ENCODE peak calls at places on chromosomes 16 and 17, in five cellular contexts. G is H9, B is H1, R is neuronal stem cell, Z is mesenchymal stem cell. P is an unnamed sample.

GRCh38 chr17:77096570-77097214 is 44.1 kb upstream of the SEC14L1 start:
- DNase-seq in Z (peak), R (no peak), G (no peak), B (no peak), P (peak)

GRCh38 chr17:13106171-13106570 is 88.3 kb upstream of the ELAC2 start:
- DNase-seq in Z (no peak), B (no peak), R (no peak), G (no peak), P (no peak)

GRCh38 chr17:42179911-42180410 is 981 bp downstream of the KCNH4 start:
- DNase-seq in G (peak), B (peak), Z (peak), R (peak), P (no peak)

GRCh38 chr17:28717578-28718316 is at the start of gene RAB34:
- DNase-seq in G (peak), R (peak), Z (peak), B (peak), P (peak)

GRCh38 chr17:4142107-4142900 is 526 bp downstream of the ZZEF1 start:
- DNase-seq in B (no peak), R (no peak), G (no peak), Z (peak), P (peak)

GRCh38 chr16:64242510-64242909 is 879.4 kb downstream of the CDH11 start:
- DNase-seq in G (no peak), Z (no peak), B (no peak), R (no peak), P (no peak)

GRCh38 chr17:55769625-55770000 is 18.8 kb downstream of the PCTP start:
- DNase-seq in G (no peak), R (no peak), B (no peak), Z (peak), P (peak)

GRCh38 chr17:77126519-77126918 is 14.2 kb upstream of the SEC14L1 start:
- DNase-seq in R (no peak), B (no peak), Z (no peak), G (no peak), P (no peak)

GRCh38 chr16:17718495-17718894 is 247.7 kb upstream of the XYLT1 start:
- DNase-seq in G (no peak), R (no peak), B (no peak), Z (no peak), P (no peak)

GRCh38 chr16:57042157-57043111 is 49.9 kb upstream of the CPNE2 start:
- DNase-seq in Z (no peak), R (no peak), B (no peak), G (no peak), P (no peak)

GRCh38 chr16:23650674-23651073 is 9.4 kb downstream of the DCTN5 start:
- DNase-seq in R (no peak), B (no peak), G (no peak), Z (no peak), P (no peak)

GRCh38 chr17:77417575-77417974 is 276.8 kb downstream of the SEC14L1 start:
- DNase-seq in G (no peak), B (no peak), Z (no peak), R (no peak), P (no peak)

GRCh38 chr16:66585477-66586239 is 6.4 kb downstream of the CMTM2 start:
- DNase-seq in G (no peak), Z (no peak), R (no peak), B (no peak), P (no peak)

GRCh38 chr16:1767116-1767994 is 4.0 kb downstream of the NME3 start:
- DNase-seq in R (no peak), Z (no peak), B (no peak), G (no peak), P (no peak)

GRCh38 chr16:56245197-56245596 is 53.9 kb downstream of the GNAO1 start:
- DNase-seq in G (no peak), B (no peak), Z (peak), R (no peak), P (peak)

GRCh38 chr17:56786989-56787482 is 46.7 kb downstream of the C17orf67 start:
- DNase-seq in B (no peak), G (no peak), Z (peak), R (no peak), P (peak)

GRCh38 chr16:67013238-67013822 is 15.6 kb upstream of the CBFB start:
- DNase-seq in Z (no peak), G (no peak), B (no peak), R (no peak), P (no peak)

GRCh38 chr16:84628226-84628731 is 10.4 kb upstream of the COTL1 start:
- DNase-seq in Z (no peak), G (no peak), B (no peak), R (no peak), P (no peak)

GRCh38 chr17:28871056-28871579 is 16.3 kb downstream of the ERAL1 start:
- DNase-seq in B (no peak), Z (no peak), G (no peak), R (no peak), P (no peak)

GRCh38 chr17:81858170-81858966 is 2.0 kb downstream of the P4HB start:
- DNase-seq in Z (no peak), R (no peak), B (no peak), G (no peak), P (peak)

GRCh38 chr16:60142991-60143705 is 1409.0 kb upstream of the GOT2 start:
- DNase-seq in B (no peak), G (no peak), R (no peak), Z (no peak), P (no peak)

GRCh38 chr16:27202923-27203428 is 350 bp upstream of the KDM8 start:
- DNase-seq in B (no peak), Z (no peak), G (no peak), R (peak), P (no peak)

GRCh38 chr16:27204232-27204915 is 1.0 kb downstream of the KDM8 start:
- DNase-seq in R (no peak), G (no peak), Z (no peak), B (no peak), P (no peak)

GRCh38 chr16:27208081-27208692 is 4.9 kb downstream of the KDM8 start:
- DNase-seq in B (no peak), Z (no peak), R (no peak), G (no peak), P (no peak)

GRCh38 chr16:27203429-27204231 is at the start of gene KDM8:
- DNase-seq in B (peak), Z (peak), R (peak), G (peak), P (peak)

DNA sequence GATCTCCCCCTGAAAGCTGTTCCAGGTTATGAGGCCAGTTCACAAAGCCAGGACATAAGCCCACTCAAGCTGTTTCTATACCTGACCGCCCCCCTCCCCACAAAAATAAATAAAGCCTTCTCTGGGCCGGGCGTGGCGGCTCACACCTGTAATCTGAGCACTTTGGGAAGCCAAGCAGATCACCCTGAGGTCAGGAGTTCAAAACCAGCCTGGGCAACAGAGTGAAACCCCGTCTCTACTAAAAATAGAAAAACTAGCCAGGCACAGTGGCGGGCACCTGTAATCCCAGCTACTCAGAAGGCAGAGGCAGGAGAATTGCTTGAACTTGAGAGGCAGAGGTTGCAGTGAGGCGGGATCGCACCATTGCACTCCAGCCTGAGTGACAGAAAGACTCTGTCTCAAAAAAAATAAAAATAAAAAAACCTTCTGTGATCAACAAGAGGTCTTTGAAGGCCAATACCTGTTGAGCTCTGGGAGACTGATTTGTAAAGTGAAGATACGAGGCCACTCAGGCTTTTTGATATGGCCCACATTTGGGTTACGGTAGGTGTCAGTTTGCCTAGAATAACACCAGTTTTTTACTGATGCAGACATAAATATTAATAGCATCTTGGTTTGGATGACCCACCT is 2.2 kb downstream of the KDM8 start:
- DNase-seq in R (no peak), G (no peak), B (no peak), Z (no peak), P (no peak)
- H3K4me2 ChIP-seq in R (no peak), G (no peak), B (no peak), Z (no peak), P (no peak)

GRCh38 chr16:9094008-9094846 is 2.8 kb downstream of the HAPSTR1 start:
- DNase-seq in G (no peak), R (no peak), Z (no peak), B (no peak), P (no peak)
- H2BK12ac ChIP-seq in G (no peak), R (no peak), Z (no peak), B (no peak), P (no peak)

GRCh38 chr16:86214326-86215232 is 295.7 kb upstream of the FOXF1 start:
- DNase-seq in Z (no peak), G (no peak), R (no peak), B (no peak), P (no peak)

GRCh38 chr16:86212706-86213426 is 297.5 kb upstream of the FOXF1 start:
- DNase-seq in B (no peak), R (no peak), Z (no peak), G (no peak), P (no peak)

GRCh38 chr16:86215233-86215978 is 294.9 kb upstream of the FOXF1 start:
- DNase-seq in G (no peak), B (no peak), R (no peak), Z (peak), P (no peak)

GRCh38 chr16:86211800-86212199 is 298.5 kb upstream of the FOXF1 start:
- DNase-seq in R (no peak), B (no peak), Z (no peak), G (no peak), P (no peak)

GRCh38 chr16:86213427-86214205 is 296.7 kb upstream of the FOXF1 start:
- DNase-seq in Z (no peak), R (no peak), G (no peak), B (no peak), P (no peak)
- H4K91ac ChIP-seq in Z (peak), R (no peak), G (no peak), B (peak), P (no peak)

DNA sequence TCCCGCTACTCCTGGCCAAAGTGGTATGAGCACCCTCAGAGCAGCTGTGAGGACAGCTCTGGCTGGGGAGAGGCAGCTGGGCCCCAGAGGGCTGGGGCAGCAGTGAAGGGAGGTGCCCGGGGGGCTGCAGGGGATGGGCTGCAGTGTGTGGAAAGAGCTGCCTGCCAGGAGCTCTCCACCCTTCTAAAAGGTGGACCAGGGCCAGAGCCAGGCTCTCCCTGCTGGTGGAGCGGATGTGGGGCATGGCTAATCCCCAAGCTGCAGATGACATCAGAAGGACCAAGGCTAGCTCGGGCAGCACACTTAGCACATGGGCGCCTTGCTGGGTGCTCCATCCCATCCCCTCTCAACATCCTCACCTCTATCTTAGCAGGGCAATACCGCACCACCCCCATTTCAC is 103.1 kb downstream of the SDK2 start:
- DNase-seq in G (no peak), Z (no peak), B (no peak), R (no peak), P (no peak)
- H3K4me2 ChIP-seq in G (no peak), Z (no peak), B (no peak), R (no peak), P (no peak)

DNA sequence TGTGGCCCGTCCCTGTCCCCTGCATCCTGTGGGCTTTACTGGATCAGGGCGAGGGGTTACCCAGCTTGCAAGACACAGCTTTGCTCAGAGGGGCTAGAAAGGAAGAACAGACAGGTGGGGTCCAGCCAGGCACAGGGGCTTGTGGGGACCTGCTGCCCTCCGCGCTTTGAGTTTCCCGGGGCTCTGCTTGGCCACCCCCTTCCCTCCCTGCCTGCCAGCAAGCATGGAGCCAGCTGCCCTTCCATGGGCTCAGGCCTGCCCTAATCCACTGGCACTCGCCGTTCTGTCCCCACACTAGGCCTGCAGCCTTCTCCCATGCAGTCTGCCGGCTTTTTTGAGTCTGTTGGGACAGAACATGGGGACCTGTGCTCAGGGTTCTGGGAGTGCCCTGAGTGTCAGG is 3.4 kb downstream of the SNN start:
- DNase-seq in B (no peak), G (no peak), R (no peak), Z (no peak), P (no peak)
- H2BK12ac ChIP-seq in B (no peak), G (no peak), R (no peak), Z (no peak), P (no peak)

DNA sequence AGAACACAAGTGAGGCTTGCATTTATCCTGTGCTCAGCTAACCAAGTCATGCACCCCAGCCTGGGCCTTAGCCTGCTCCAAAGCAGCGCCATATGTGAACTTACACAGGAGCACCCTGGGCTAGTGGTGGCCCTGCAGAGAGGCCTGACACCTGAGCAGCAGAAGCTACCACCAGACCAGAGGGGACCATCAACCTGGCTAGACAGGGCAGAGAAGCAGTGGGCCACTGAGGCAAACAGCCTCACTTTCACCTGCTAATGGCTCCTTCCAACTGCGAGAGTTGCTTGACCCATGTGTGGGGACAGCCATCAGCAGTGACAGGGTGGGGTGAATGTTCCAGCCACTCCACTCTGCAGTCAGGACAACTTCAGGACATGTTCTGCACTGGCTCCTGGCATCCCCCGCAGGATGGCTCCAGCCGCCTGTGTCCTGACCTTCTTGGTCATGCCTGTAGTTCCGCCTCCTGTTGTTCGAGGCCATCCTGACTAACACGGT is 2.9 kb upstream of the C16orf95 start:
- DNase-seq in B (no peak), G (no peak), Z (no peak), R (no peak), P (no peak)
- H4K91ac ChIP-seq in B (no peak), G (no peak), Z (peak), R (no peak), P (no peak)

GRCh38 chr16:89444151-89444723 is 46.1 kb downstream of the ANKRD11 start:
- DNase-seq in B (no peak), R (no peak), G (no peak), Z (no peak), P (no peak)
- H3K4me2 ChIP-seq in B (no peak), R (no peak), G (no peak), Z (no peak), P (no peak)